ENCODE peak calls at places on chromosomes 3 and 15, in eight cellular contexts. S is mesendoderm, M is AG04450, U is kidney epithelial cell, A is fibroblast of lung, Z is AG09309, B is IMR-90, L is H7. E is an unnamed sample.
A peak's percentile ranks its signal among the peaks of the same experiment; 100 is the strongest.

GRCh38 chr3:156183396-156183795 is 63.0 kb downstream of the KCNAB1 start:
- DNase-seq in L (no peak), A (no peak), B (no peak), U (no peak), S (no peak), M (no peak), Z (no peak), E (no peak)

GRCh38 chr15:71447328-71448250 is 332.3 kb downstream of the THSD4 start:
- DNase-seq in S (peak; percentile 73), M (no peak), Z (no peak), B (peak; percentile 36), L (no peak), A (peak; percentile 71), U (peak; percentile 64), E (no peak)

GRCh38 chr3:66297260-66297863 is 76.6 kb downstream of the SLC25A26 start:
- DNase-seq in Z (no peak), S (no peak), U (no peak), B (peak; percentile 43), L (no peak), M (no peak), A (peak; percentile 57), E (no peak)

GRCh38 chr3:72288955-72289707 is 504.2 kb upstream of the PROK2 start:
- DNase-seq in M (peak; percentile 38), S (peak; percentile 34), A (peak; percentile 88), U (peak; percentile 26), Z (peak; percentile 47), L (peak; percentile 54), B (peak; percentile 57), E (no peak)

GRCh38 chr3:13208706-13209295 is 135.6 kb upstream of the IQSEC1 start:
- DNase-seq in U (no peak), A (no peak), M (no peak), S (no peak), Z (no peak), B (no peak), L (peak; percentile 57), E (no peak)

GRCh38 chr3:53506110-53506762 is 11.8 kb downstream of the CACNA1D start:
- DNase-seq in B (no peak), U (peak; percentile 45), S (no peak), M (no peak), L (no peak), A (no peak), Z (no peak), E (no peak)

GRCh38 chr3:64730651-64731050 is 42.9 kb upstream of the ADAMTS9 start:
- DNase-seq in B (no peak), A (no peak), Z (no peak), L (no peak), U (no peak), M (no peak), S (no peak), E (no peak)

GRCh38 chr3:172129868-172130751 is 90.7 kb downstream of the FNDC3B start:
- DNase-seq in U (peak; percentile 96), A (peak; percentile 100), B (peak; percentile 99), L (no peak), S (peak; percentile 94), Z (peak; percentile 98), M (peak; percentile 96), E (no peak)

GRCh38 chr15:60781211-60781713 is 302.3 kb upstream of the ICE2 start:
- DNase-seq in L (peak; percentile 29), Z (no peak), M (no peak), B (no peak), S (no peak), A (no peak), U (no peak), E (no peak)

GRCh38 chr15:34809186-34809585 is 13.8 kb upstream of the ACTC1 start:
- DNase-seq in U (no peak), S (no peak), A (no peak), Z (no peak), B (no peak), L (no peak), M (no peak), E (no peak)

GRCh38 chr3:66439666-66440344 is 61.0 kb downstream of the LRIG1 start:
- DNase-seq in U (no peak), L (no peak), M (no peak), B (no peak), A (peak; percentile 55), S (no peak), Z (no peak), E (peak; percentile 45)

GRCh38 chr15:91853968-91854943 is 748 bp downstream of the SLCO3A1 start:
- DNase-seq in B (no peak), S (peak; percentile 57), U (no peak), Z (no peak), L (peak; percentile 83), A (peak; percentile 16), M (no peak), E (no peak)

GRCh38 chr15:68676926-68677325 is 98.1 kb downstream of the CORO2B start:
- DNase-seq in Z (no peak), L (no peak), S (no peak), A (no peak), M (no peak), U (no peak), B (no peak), E (no peak)

GRCh38 chr3:69143605-69144004 is 21.2 kb upstream of the LMOD3 start:
- DNase-seq in M (no peak), S (peak; percentile 84), A (peak; percentile 11), Z (peak; percentile 1), L (no peak), B (peak; percentile 18), U (no peak), E (no peak)

DNA sequence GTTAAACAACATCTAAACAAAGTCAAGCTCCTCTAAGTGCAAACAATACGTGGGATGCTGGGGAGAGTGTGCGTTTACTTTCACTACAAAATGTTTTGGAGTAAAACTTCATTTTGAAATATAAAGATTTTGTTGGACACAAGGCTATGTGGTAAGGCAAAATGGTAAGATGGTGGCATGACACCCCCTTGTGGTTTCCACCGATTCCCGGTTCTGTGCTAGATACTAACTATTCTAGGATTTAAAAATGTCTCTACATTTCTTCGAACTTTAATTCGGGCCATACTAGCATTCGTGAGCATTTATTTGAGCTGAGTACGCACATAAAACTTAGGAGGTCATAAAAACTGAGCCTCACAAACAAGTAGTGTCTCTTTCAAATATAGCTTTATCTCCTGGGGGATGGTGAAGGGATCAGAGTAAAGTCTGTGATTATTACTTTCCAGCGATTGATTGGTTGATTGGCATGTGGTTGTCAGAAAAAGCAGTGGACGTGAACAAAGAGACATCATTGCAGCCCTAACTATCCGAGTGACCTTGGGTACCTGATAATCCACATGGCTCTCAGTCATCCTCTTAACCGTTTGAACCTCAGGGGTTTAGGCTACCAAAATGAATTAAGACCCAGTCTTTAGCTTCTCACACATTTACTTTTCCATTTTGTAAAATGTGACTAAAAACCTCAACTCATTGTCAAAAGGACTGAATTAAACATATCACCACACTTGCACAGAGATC is 1.1 kb upstream of the ZNF639 start:
- DNase-seq in L (peak; percentile 51), U (no peak), B (peak; percentile 63), M (no peak), Z (no peak), A (peak; percentile 36), S (peak; percentile 48), E (peak; percentile 35)
- H3K4me3 ChIP-seq in L (no peak overlapping the region), U (peak overlapping the region; percentile 99), B (peak overlapping the region; percentile 97), M (peak overlapping the region; percentile 82), Z (peak overlapping the region; percentile 98), A (peak overlapping the region; percentile 91), S (no peak overlapping the region), E (peak overlapping the region; percentile 62)

GRCh38 chr15:96324192-96324895 is 6.2 kb upstream of the NR2F2 start:
- DNase-seq in L (no peak), A (peak; percentile 69), Z (no peak), M (no peak), U (no peak), B (peak; percentile 54), S (no peak), E (no peak)
- H3K4me3 ChIP-seq in L (no peak overlapping the region), A (peak overlapping the region; percentile 96), Z (peak overlapping the region; percentile 0), M (peak overlapping the region; percentile 85), U (peak overlapping the region; percentile 8), B (peak overlapping the region; percentile 16), S (no peak overlapping the region), E (no peak overlapping the region)

GRCh38 chr15:45167631-45168205 is 20.0 kb downstream of the SHF start:
- DNase-seq in Z (no peak), U (no peak), A (no peak), B (no peak), L (no peak), S (no peak), M (no peak), E (no peak)
- H3K4me3 ChIP-seq in Z (peak overlapping the region; percentile 64), U (no peak overlapping the region), A (peak overlapping the region; percentile 69), B (peak overlapping the region; percentile 59), L (peak overlapping the region; percentile 44), S (no peak overlapping the region), M (peak overlapping the region; percentile 58), E (peak overlapping the region; percentile 77)

GRCh38 chr15:64247906-64248541 is 85.2 kb upstream of the PPIB start:
- DNase-seq in Z (peak; percentile 55), B (peak; percentile 90), M (peak; percentile 60), A (peak; percentile 93), L (peak; percentile 5), U (peak; percentile 92), S (peak; percentile 95), E (peak; percentile 12)

GRCh38 chr15:64245405-64245804 is 82.6 kb upstream of the PPIB start:
- DNase-seq in A (no peak), M (no peak), B (no peak), L (no peak), Z (no peak), S (no peak), U (no peak), E (no peak)

GRCh38 chr15:64247535-64247905 is 84.7 kb upstream of the PPIB start:
- DNase-seq in Z (no peak), A (no peak), U (no peak), L (no peak), M (no peak), B (no peak), S (peak; percentile 7), E (no peak)

GRCh38 chr15:64249406-64249805 is 86.6 kb upstream of the PPIB start:
- DNase-seq in L (no peak), S (no peak), M (no peak), A (peak; percentile 63), Z (no peak), U (no peak), B (no peak), E (no peak)

DNA sequence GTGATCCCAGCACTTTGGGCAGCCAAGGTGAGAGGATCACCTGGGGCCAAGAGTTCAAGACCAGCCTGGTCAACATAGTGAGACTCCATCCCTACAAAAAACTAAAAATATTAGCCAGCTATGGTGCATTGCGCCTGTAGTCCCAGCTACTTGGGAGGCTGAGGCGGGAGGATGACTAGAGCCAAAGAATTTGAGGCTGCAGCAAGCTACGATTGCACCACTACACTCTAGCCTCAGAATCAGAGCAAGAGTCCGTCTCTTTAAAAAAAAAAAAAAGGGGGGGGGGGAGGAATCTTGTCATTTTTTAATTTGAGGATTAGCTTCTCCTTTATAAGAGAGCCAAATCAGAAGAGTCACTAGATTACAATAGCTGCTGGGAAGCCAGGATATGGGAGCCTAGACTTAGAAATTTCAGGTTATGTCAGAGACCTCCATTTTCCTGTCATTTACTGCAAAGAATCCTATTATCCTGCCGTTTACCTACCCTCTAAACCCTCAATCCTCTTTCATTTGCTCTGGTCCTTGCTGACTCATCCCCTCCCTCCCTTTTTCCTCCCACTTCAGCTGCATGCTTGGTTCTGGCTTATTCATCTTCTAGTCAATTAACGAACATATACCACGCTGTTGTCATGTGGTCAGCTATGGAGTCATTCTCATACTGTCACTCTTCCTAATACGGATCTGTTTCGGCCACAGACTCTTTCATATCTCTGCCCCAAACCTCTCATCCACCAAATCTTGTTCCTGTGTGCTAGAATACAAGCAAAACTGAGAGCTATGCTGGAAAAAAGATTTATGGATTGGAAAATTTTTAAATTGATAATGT is 83.8 kb upstream of the PPIB start:
- DNase-seq in S (peak; percentile 83), Z (peak; percentile 41), A (peak; percentile 95), B (peak; percentile 93), U (peak; percentile 92), L (no peak), M (peak; percentile 51), E (peak; percentile 45)
- H3K4me3 ChIP-seq in S (no peak overlapping the region), Z (no peak overlapping the region), A (no peak overlapping the region), B (no peak overlapping the region), U (no peak overlapping the region), L (no peak overlapping the region), M (no peak overlapping the region), E (no peak overlapping the region)